ENCODE peak calls at places on chromosomes 4 and X, in eight cellular contexts. S is HFF-Myc, M is GM13976, F is progenitor cell of endocrine pancreas, K is hepatocyte, A is lower lobe of right lung, X is left ventricle myocardium inferior, W is fibroblast of the aortic adventitia. D is an unnamed sample.

GRCh38 chr4:61214680-61215079 is 14.6 kb downstream of the ADGRL3 start:
- DNase-seq in S (no peak), M (no peak), F (no peak), K (no peak), A (no peak), X (no peak), W (no peak), D (no peak)

GRCh38 chrX:78455901-78456300 is 128.5 kb upstream of the CYSLTR1 start:
- DNase-seq in S (no peak), M (no peak), F (no peak), K (no peak), A (no peak), X (no peak), W (peak; percentile 58), D (no peak)

GRCh38 chr4:6962211-6963041 is 52.8 kb downstream of the TBC1D14 start:
- DNase-seq in S (no peak), M (no peak), F (no peak), K (no peak), A (no peak), X (no peak), W (no peak), D (no peak)

GRCh38 chr4:75497133-75497532 is 17.1 kb downstream of the RCHY1 start:
- DNase-seq in S (no peak), M (no peak), F (no peak), K (no peak), A (no peak), X (no peak), W (peak; percentile 26), D (no peak)

GRCh38 chr4:692771-693554 is 4.0 kb upstream of the SLC49A3 start:
- DNase-seq in S (no peak), M (no peak), F (no peak), K (no peak), A (no peak), X (no peak), W (no peak), D (no peak)

GRCh38 chr4:1985780-1986577 is 22.8 kb downstream of the NELFA start:
- DNase-seq in S (no peak), M (no peak), F (no peak), K (no peak), A (no peak), X (no peak), W (no peak), D (no peak)

GRCh38 chr4:15672096-15672495 is 9.5 kb upstream of the FAM200B start:
- DNase-seq in S (no peak), M (no peak), F (no peak), K (no peak), A (no peak), X (no peak), W (no peak), D (no peak)

GRCh38 chr4:151091047-151091446 is 8.4 kb upstream of the RPS3A start:
- DNase-seq in S (no peak), M (no peak), F (no peak), K (no peak), A (no peak), X (no peak), W (no peak), D (no peak)

GRCh38 chr4:3410401-3411135 is 31.2 kb upstream of the HGFAC start:
- DNase-seq in S (no peak), M (no peak), F (no peak), K (no peak), A (no peak), X (no peak), W (no peak), D (no peak)

GRCh38 chrX:20620301-20620700 is 353.6 kb upstream of the RPS6KA3 start:
- DNase-seq in S (no peak), M (no peak), F (no peak), K (no peak), A (no peak), X (no peak), W (peak; percentile 44), D (no peak)

GRCh38 chrX:106168107-106168506 is at the start of gene PWWP3B:
- DNase-seq in S (no peak), M (no peak), F (no peak), K (peak; percentile 79), A (peak; percentile 48), X (peak; percentile 28), W (no peak), D (peak; percentile 56)

GRCh38 chr4:19945501-19945900 is 306.2 kb upstream of the SLIT2 start:
- DNase-seq in S (peak; percentile 46), M (no peak), F (no peak), K (no peak), A (no peak), X (no peak), W (no peak), D (no peak)

DNA sequence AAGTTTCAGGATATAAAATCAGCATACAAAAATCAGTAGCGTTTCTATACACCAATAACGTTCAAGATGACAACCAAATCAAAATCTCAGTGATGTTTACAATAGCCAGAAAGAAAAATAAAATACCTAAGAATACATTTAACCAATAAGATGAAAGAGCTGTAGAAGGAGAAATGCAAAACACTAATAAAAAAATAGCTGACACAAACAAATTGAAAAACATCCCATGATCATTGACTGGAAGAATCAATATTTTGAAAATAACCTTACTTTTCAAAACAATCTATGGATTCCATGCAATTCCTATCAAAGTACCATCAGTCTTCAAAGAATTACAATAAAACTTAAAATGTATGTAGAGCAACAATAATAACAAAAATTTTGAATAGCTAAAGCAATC is 1096.3 kb downstream of the FAT4 start:
- DNase-seq in S (no peak), M (no peak), F (no peak), K (no peak), A (no peak), X (no peak), W (no peak), D (no peak)
- TF ChIP-seq CTCF in S (no peak), M (no peak), F (no peak), K (no peak), A (no peak), X (no peak), W (no peak), D (no peak)

GRCh38 chrX:25072247-25072646 is 56.5 kb upstream of the ARX start:
- DNase-seq in S (no peak), M (no peak), F (no peak), K (no peak), A (no peak), X (no peak), W (no peak), D (no peak)

GRCh38 chrX:25069209-25069608 is 53.4 kb upstream of the ARX start:
- DNase-seq in S (no peak), M (no peak), F (no peak), K (no peak), A (no peak), X (no peak), W (no peak), D (no peak)

GRCh38 chrX:25068340-25068739 is 52.6 kb upstream of the ARX start:
- DNase-seq in S (no peak), M (no peak), F (no peak), K (no peak), A (no peak), X (no peak), W (no peak), D (no peak)

GRCh38 chrX:25067271-25068172 is 51.8 kb upstream of the ARX start:
- DNase-seq in S (no peak), M (peak; percentile 12), F (no peak), K (no peak), A (no peak), X (no peak), W (no peak), D (no peak)

DNA sequence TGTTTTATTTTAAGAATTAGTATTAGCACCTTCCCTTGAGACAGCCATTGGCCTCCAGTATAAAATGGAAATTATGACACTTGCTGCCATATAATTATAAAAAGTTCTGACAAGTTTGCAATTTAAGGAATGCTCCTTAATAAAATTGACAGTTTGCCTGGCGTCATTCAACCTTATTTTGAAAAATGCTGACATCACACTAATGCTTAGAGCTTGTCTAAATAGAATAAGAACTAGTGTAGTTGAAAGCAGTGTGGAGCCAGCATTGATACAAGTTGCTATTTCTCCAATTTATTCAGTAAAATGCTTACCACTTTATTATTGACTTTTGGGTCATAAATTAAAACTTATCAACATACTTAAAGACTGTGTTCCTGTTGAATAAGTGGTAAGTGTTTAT is 54.3 kb upstream of the ARX start:
- DNase-seq in S (no peak), M (no peak), F (no peak), K (no peak), A (no peak), X (no peak), W (no peak), D (no peak)
- TF ChIP-seq CTCF in S (no peak), M (no peak), F (no peak), K (no peak), A (no peak), X (no peak), W (no peak), D (no peak)

DNA sequence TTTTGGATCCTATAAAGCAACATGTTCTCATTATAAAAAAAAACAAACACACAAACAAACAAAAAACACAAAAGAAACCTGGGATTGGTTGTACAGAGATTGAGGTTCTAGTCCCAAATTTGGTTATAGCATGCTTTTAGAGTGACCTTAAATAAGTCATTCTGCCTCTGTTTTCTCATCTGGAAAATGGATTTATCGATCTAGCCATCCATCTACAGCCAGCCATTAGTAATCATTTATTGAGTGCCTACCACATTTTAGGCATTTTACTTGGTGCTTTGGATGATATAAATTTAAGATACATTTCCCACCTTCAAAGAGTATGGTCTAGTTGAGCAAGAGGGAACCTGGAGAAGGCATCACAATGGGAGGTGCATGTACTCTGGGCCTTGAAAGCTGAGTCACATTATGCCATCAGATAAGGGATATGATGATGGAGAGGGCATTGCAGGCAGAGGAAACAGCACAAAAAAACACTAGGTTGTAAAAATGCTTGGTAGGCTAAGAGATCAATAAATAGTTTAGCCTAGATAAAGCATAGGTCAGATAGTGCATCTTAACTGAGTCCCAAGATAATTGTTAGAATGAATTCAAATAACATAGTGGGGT is 91.4 kb downstream of the HEPH start:
- DNase-seq in S (no peak), M (no peak), F (no peak), K (no peak), A (no peak), X (no peak), W (no peak), D (no peak)
- TF ChIP-seq CTCF in S (no peak), M (no peak), F (no peak), K (no peak), A (no peak), X (no peak), W (no peak), D (no peak)

GRCh38 chr4:155769092-155769491 is 10.3 kb downstream of the GUCY1B1 start:
- DNase-seq in S (no peak), M (no peak), F (no peak), K (no peak), A (no peak), X (no peak), W (no peak), D (no peak)

GRCh38 chr4:155774033-155774432 is 15.2 kb downstream of the GUCY1B1 start:
- DNase-seq in S (no peak), M (no peak), F (no peak), K (no peak), A (no peak), X (peak; percentile 22), W (no peak), D (no peak)

GRCh38 chr4:155772459-155773195 is 13.8 kb downstream of the GUCY1B1 start:
- DNase-seq in S (no peak), M (no peak), F (no peak), K (no peak), A (no peak), X (no peak), W (no peak), D (no peak)

GRCh38 chr4:155777971-155778710 is 19.3 kb downstream of the GUCY1B1 start:
- DNase-seq in S (no peak), M (no peak), F (no peak), K (no peak), A (no peak), X (no peak), W (peak; percentile 37), D (no peak)

GRCh38 chr4:155773196-155773800 is 14.5 kb downstream of the GUCY1B1 start:
- DNase-seq in S (no peak), M (no peak), F (no peak), K (no peak), A (no peak), X (no peak), W (no peak), D (no peak)
- TF ChIP-seq CTCF in S (no peak), M (no peak), F (no peak), K (no peak), A (no peak), X (no peak), W (no peak), D (no peak)

D was measured in nephron progenitor cell.